ENCODE peak calls at places on chromosomes 13 and 19, in four cellular contexts. L is IMR-90, C is GM12878, B is K562. F is an unnamed sample.

GRCh38 chr13:86318424-86318823 is 519.2 kb upstream of the SLITRK6 start:
- DNase-seq in L (no peak), C (no peak), B (no peak), F (no peak)

GRCh38 chr19:40523322-40524047 is 53.2 kb upstream of the SHKBP1 start:
- DNase-seq in C (no peak), B (peak; percentile 88), L (peak; percentile 44), F (peak; percentile 49)

GRCh38 chr19:38452430-38453366 is 19.2 kb downstream of the RYR1 start:
- DNase-seq in C (no peak), B (peak; percentile 99), L (no peak), F (no peak)

GRCh38 chr13:18992791-18993190 is 188.8 kb downstream of the TUBA3C start:
- DNase-seq in L (no peak), B (no peak), C (no peak), F (no peak)

GRCh38 chr13:111005364-111005763 is 90.5 kb upstream of the ANKRD10 start:
- DNase-seq in B (peak; percentile 26), C (no peak), L (peak; percentile 67), F (no peak)

GRCh38 chr13:38473305-38473704 is 123.7 kb downstream of the UFM1 start:
- DNase-seq in B (no peak), C (no peak), L (no peak), F (no peak)

GRCh38 chr13:111945086-111945485 is 121.9 kb upstream of the SOX1 start:
- DNase-seq in C (no peak), B (no peak), L (no peak), F (no peak)

GRCh38 chr19:31500921-31501320 is 151.7 kb upstream of the TSHZ3 start:
- DNase-seq in L (no peak), C (no peak), B (no peak), F (no peak)

GRCh38 chr19:15091918-15092753 is 10.1 kb downstream of the OR1I1 start:
- DNase-seq in L (peak; percentile 71), B (peak; percentile 77), C (no peak), F (peak; percentile 58)

GRCh38 chr13:28822801-28823200 is 2.7 kb downstream of the MTUS2 start:
- DNase-seq in L (no peak), B (no peak), C (no peak), F (no peak)

GRCh38 chr19:12995596-12996541 is 594 bp downstream of the NFIX start:
- DNase-seq in B (peak; percentile 41), C (no peak), L (peak; percentile 30), F (peak; percentile 31)

GRCh38 chr19:29663861-29664752 is 1.2 kb upstream of the PLEKHF1 start:
- DNase-seq in B (no peak), C (no peak), L (peak; percentile 33), F (no peak)

GRCh38 chr13:50461189-50461588 is 382.3 kb downstream of the DLEU7 start:
- DNase-seq in C (no peak), B (no peak), L (no peak), F (no peak)

GRCh38 chr13:81080911-81081454 is 740.1 kb upstream of the SPRY2 start:
- DNase-seq in L (no peak), B (no peak), C (no peak), F (no peak)

GRCh38 chr13:99969368-99969933 is 2.1 kb downstream of the ZIC5 start:
- DNase-seq in B (peak; percentile 12), C (no peak), L (no peak), F (no peak)

GRCh38 chr13:113915012-113915763 is 51.3 kb upstream of the GAS6 start:
- DNase-seq in B (no peak), C (no peak), L (no peak), F (no peak)
- TF ChIP-seq FOS in B (no peak), C (no peak), L (no peak), F (no peak)

DNA sequence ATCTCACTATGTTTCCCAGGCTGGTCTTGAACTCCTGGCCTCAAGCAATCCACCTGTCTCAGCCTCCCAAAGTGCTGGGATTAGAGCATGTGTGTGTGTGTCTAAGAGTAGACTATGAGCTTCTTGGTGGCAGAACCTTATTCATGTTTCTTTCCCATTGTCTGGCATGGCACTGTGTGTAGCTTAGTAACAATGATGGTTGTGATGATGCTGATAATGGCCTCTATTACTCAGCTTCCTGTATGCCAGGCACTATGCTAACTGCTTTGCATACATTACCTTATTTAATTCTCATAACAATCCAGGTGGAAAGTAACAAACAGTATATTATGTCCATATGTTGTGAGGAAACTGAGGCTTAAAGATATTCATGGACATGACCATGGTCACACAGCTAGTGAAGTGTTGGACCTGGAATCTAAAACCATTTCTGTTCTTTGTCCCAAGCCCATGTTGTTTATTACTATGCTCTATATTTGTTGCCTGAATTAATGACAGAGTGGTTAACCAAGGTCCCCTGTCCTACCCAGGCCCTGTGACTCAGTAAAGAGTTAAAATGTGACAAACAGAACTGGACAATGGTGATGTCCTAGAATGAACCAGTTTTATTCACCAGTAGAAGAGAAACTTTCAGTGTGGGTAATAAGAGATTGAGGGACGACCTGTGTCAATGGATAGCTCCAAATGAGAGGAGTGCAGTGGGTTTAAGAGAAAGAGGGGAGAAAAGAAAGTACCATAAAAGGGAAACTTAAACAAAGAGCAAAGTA is 109.6 kb downstream of the KLF5 start:
- DNase-seq in L (peak; percentile 45), C (no peak), B (no peak), F (peak; percentile 20)
- TF ChIP-seq FOS in L (no peak), C (no peak), B (no peak), F (no peak)

GRCh38 chr19:41965127-41965526 is 6.0 kb upstream of the RABAC1 start:
- DNase-seq in L (no peak), C (no peak), B (no peak), F (no peak)

GRCh38 chr19:41969196-41969595 is 10.1 kb upstream of the RABAC1 start:
- DNase-seq in C (no peak), B (no peak), L (no peak), F (no peak)

GRCh38 chr19:41968751-41969150 is 9.6 kb upstream of the RABAC1 start:
- DNase-seq in L (no peak), C (no peak), B (no peak), F (no peak)

GRCh38 chr19:41969772-41970458 is 10.8 kb upstream of the RABAC1 start:
- DNase-seq in B (no peak), L (no peak), C (no peak), F (no peak)

DNA sequence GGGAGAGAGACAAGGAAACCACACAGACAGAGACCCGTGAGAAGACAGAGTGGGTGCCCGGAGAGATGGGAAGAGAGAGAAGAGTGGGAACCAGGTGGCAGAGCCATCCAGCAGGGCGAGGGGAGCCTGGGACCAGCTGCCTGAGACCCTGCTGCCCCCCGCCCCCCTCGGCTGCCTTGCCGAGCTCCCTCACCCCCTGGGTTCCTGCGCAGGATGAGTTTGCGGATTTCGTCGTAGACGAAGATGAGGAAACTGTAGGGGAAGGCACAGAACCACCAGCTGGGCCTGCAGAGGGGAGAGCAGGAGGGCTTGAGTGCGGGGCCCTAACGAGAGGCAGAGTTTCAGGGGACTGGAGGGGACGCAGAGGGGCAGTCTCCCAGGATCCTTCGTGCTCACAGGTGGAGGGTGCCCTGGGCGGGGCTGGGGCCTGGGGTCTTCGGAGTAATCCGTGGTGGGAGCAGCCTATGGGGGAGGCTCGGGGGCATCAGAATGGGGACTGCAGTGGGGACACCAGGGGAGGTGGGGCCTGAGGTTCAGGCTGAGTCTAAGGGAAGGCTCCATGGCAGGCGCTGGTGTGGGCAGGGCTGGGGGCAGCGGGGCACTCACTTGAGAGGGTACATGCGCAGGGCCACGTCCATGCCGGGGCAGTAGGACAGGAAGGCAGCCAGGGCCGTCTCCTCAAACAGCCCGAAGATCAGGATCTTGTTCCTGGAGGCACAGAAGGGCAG is 8.1 kb upstream of the RABAC1 start:
- DNase-seq in B (no peak), L (no peak), C (no peak), F (no peak)
- TF ChIP-seq FOS in B (no peak), L (no peak), C (no peak), F (no peak)

GRCh38 chr19:5479958-5480357 is 24.7 kb downstream of the ZNRF4 start:
- DNase-seq in C (no peak), L (no peak), B (no peak), F (no peak)

GRCh38 chr19:5478241-5478924 is 23.2 kb downstream of the ZNRF4 start:
- DNase-seq in L (no peak), B (no peak), C (no peak), F (no peak)

GRCh38 chr19:5481957-5482356 is 26.7 kb downstream of the ZNRF4 start:
- DNase-seq in C (no peak), B (no peak), L (no peak), F (no peak)

GRCh38 chr19:5478925-5479588 is 23.8 kb downstream of the ZNRF4 start:
- DNase-seq in B (no peak), L (no peak), C (no peak), F (no peak)

DNA sequence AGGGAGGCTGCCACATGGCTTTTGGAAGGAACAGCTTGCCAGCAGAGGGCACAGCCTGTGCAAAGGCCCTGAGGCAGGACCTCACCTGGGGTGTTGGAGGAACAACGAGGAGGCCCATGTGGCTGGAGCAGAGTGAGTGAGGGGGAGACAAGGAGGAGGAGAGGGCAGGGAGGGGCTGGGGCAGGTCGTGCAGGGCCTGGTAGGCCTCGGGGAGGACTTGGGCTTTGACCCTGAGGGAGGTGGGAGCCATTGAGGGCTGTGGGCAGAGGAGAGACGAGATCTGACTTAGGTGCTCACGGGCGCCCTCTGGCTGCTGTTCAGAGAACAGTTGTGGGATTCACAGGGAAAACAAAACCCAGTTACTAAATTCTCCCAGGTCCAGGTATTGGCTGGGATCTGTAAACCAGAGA is 25.2 kb downstream of the ZNRF4 start:
- DNase-seq in L (no peak), B (peak; percentile 64), C (no peak), F (peak; percentile 12)
- TF ChIP-seq FOS in L (no peak), B (no peak), C (no peak), F (no peak)